ENCODE peak calls at places on chromosomes 4 and X, in five cellular contexts. One of them, this sample, is unnamed.

GRCh38 chr4:102114118-102114630 is 231.1 kb downstream of the SLC39A8 start:
- DNase-seq in K562: no peak
- DNase-seq in HepG2: no peak
- DNase-seq in IMR-90: no peak
- DNase-seq in GM12878: no peak
- DNase-seq in this sample: no peak

GRCh38 chr4:140382732-140383131 is 9.3 kb downstream of the SCOC start:
- DNase-seq in HepG2: peak; percentile 12
- DNase-seq in GM12878: no peak
- DNase-seq in IMR-90: no peak
- DNase-seq in K562: no peak
- DNase-seq in this sample: no peak

GRCh38 chrX:154011376-154012335 is 8.0 kb downstream of the IRAK1 start:
- DNase-seq in GM12878: no peak
- DNase-seq in IMR-90: no peak
- DNase-seq in K562: no peak
- DNase-seq in HepG2: no peak
- DNase-seq in this sample: no peak

GRCh38 chr4:84579410-84579791 is 3.5 kb upstream of the CDS1 start:
- DNase-seq in K562: no peak
- DNase-seq in IMR-90: no peak
- DNase-seq in GM12878: no peak
- DNase-seq in HepG2: no peak
- DNase-seq in this sample: no peak

GRCh38 chr4:19880205-19880604 is 371.5 kb upstream of the SLIT2 start:
- DNase-seq in GM12878: no peak
- DNase-seq in IMR-90: peak; percentile 12
- DNase-seq in HepG2: no peak
- DNase-seq in K562: no peak
- DNase-seq in this sample: no peak

GRCh38 chrX:119677654-119677981 is 15.3 kb downstream of the SEPTIN6 start:
- DNase-seq in HepG2: no peak
- DNase-seq in IMR-90: no peak
- DNase-seq in GM12878: no peak
- DNase-seq in K562: no peak
- DNase-seq in this sample: no peak

GRCh38 chr4:48090621-48091020 is 43.4 kb downstream of the TXK start:
- DNase-seq in K562: no peak
- DNase-seq in GM12878: no peak
- DNase-seq in HepG2: no peak
- DNase-seq in IMR-90: no peak
- DNase-seq in this sample: no peak

GRCh38 chr4:53476232-53477037 is 99.0 kb downstream of the FIP1L1 start:
- DNase-seq in IMR-90: peak; percentile 98
- DNase-seq in HepG2: no peak
- DNase-seq in K562: peak; percentile 8
- DNase-seq in GM12878: no peak
- DNase-seq in this sample: no peak

GRCh38 chrX:11688201-11688600 is 22.5 kb upstream of the ARHGAP6 start:
- DNase-seq in GM12878: no peak
- DNase-seq in IMR-90: no peak
- DNase-seq in HepG2: no peak
- DNase-seq in K562: no peak
- DNase-seq in this sample: no peak

GRCh38 chr4:150078996-150079581 is 844 bp downstream of the DCLK2 start:
- DNase-seq in IMR-90: peak; percentile 40
- DNase-seq in HepG2: no peak
- DNase-seq in GM12878: no peak
- DNase-seq in K562: no peak
- DNase-seq in this sample: peak; percentile 77

GRCh38 chr4:120452006-120452405 is 385.4 kb upstream of the MAD2L1 start:
- DNase-seq in GM12878: no peak
- DNase-seq in HepG2: no peak
- DNase-seq in IMR-90: no peak
- DNase-seq in K562: no peak
- DNase-seq in this sample: no peak
- TF ChIP-seq MXI1 in GM12878: no peak
- TF ChIP-seq MXI1 in HepG2: no peak
- TF ChIP-seq MXI1 in IMR-90: no peak
- TF ChIP-seq MXI1 in K562: no peak
- TF ChIP-seq MXI1 in this sample: no peak

DNA sequence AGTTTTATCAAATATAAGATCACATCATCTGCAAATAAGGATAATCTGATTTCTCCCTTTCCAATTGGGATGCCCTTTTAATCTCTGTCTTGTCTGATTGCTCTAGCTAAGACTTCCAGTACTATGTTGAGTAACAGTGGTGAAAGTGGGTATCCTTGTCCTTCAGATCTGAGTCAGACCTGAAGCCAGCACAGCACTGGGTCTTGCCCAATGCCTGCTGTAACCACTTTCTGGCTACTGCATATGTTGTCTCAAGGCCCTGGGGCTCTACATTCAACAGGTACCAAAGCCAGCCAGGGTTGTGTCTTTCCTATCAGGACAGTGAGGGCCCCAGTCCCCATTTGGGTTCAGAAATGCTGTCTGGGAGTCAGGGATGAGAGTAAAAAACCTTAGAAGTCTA is 90.3 kb downstream of the CYSLTR1 start:
- DNase-seq in GM12878: no peak
- DNase-seq in K562: no peak
- DNase-seq in HepG2: no peak
- DNase-seq in IMR-90: no peak
- DNase-seq in this sample: no peak
- TF ChIP-seq MXI1 in GM12878: no peak
- TF ChIP-seq MXI1 in K562: no peak
- TF ChIP-seq MXI1 in HepG2: no peak
- TF ChIP-seq MXI1 in IMR-90: no peak
- TF ChIP-seq MXI1 in this sample: no peak

GRCh38 chr4:168945291-168945690 is 64.8 kb downstream of the CBR4 start:
- DNase-seq in IMR-90: no peak
- DNase-seq in HepG2: no peak
- DNase-seq in K562: no peak
- DNase-seq in GM12878: no peak
- DNase-seq in this sample: no peak

GRCh38 chr4:168942985-168943384 is 67.1 kb downstream of the CBR4 start:
- DNase-seq in GM12878: no peak
- DNase-seq in HepG2: no peak
- DNase-seq in K562: peak; percentile 17
- DNase-seq in IMR-90: no peak
- DNase-seq in this sample: no peak
- TF ChIP-seq MXI1 in GM12878: no peak
- TF ChIP-seq MXI1 in HepG2: no peak
- TF ChIP-seq MXI1 in K562: no peak
- TF ChIP-seq MXI1 in IMR-90: no peak
- TF ChIP-seq MXI1 in this sample: no peak

GRCh38 chr4:186587416-186588018 is 32.1 kb upstream of the MTNR1A start:
- DNase-seq in GM12878: no peak
- DNase-seq in K562: peak; percentile 79
- DNase-seq in IMR-90: peak; percentile 65
- DNase-seq in HepG2: peak; percentile 48
- DNase-seq in this sample: peak; percentile 62
- TF ChIP-seq MXI1 in GM12878: no peak
- TF ChIP-seq MXI1 in K562: no peak
- TF ChIP-seq MXI1 in IMR-90: no peak
- TF ChIP-seq MXI1 in HepG2: no peak
- TF ChIP-seq MXI1 in this sample: no peak

GRCh38 chrX:20315140-20315539 is 48.4 kb upstream of the RPS6KA3 start:
- DNase-seq in IMR-90: no peak
- DNase-seq in K562: no peak
- DNase-seq in HepG2: no peak
- DNase-seq in GM12878: peak; percentile 36
- DNase-seq in this sample: no peak
- TF ChIP-seq MXI1 in IMR-90: no peak
- TF ChIP-seq MXI1 in K562: no peak
- TF ChIP-seq MXI1 in HepG2: no peak
- TF ChIP-seq MXI1 in GM12878: no peak
- TF ChIP-seq MXI1 in this sample: no peak

DNA sequence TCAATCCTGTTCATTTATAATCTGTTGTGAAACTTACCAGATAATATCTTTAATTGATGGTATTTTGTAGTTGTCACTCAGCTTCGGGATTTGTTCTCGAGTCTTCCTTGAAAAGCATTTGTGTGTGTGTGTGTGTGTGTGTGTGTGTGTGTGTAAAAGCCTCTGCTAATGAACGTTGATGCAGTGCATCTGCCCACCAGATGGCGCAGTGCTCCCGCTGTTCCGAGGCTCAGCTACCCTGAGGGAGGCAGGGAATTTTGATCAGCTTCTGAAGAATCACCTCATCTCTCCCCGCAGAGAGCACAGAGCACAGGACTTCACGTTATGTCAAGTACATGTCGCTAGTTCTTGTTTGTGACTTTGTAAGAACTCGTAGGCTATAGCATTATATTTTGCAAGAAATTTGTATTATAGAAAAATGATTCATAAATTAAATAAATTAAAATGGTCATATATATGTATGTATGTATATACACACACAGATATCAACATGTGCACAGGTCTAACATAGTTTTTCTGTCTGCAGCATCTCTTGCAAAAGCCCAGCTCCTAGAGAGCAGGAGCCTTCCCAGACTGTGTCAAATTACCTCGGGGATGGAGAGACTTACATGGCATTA is 316.7 kb upstream of the IGFBP7 start:
- DNase-seq in HepG2: peak; percentile 35
- DNase-seq in GM12878: no peak
- DNase-seq in IMR-90: peak; percentile 66
- DNase-seq in K562: peak; percentile 73
- DNase-seq in this sample: peak; percentile 66
- TF ChIP-seq MXI1 in HepG2: no peak
- TF ChIP-seq MXI1 in GM12878: no peak
- TF ChIP-seq MXI1 in IMR-90: no peak
- TF ChIP-seq MXI1 in K562: no peak
- TF ChIP-seq MXI1 in this sample: no peak

GRCh38 chrX:30706216-30706775 is 53.1 kb downstream of the GK start:
- DNase-seq in GM12878: no peak
- DNase-seq in IMR-90: no peak
- DNase-seq in HepG2: no peak
- DNase-seq in K562: no peak
- DNase-seq in this sample: no peak

GRCh38 chrX:30702736-30703135 is 49.5 kb downstream of the GK start:
- DNase-seq in IMR-90: peak; percentile 91
- DNase-seq in K562: no peak
- DNase-seq in GM12878: no peak
- DNase-seq in HepG2: no peak
- DNase-seq in this sample: no peak
- TF ChIP-seq MXI1 in IMR-90: no peak
- TF ChIP-seq MXI1 in K562: no peak
- TF ChIP-seq MXI1 in GM12878: no peak
- TF ChIP-seq MXI1 in HepG2: no peak
- TF ChIP-seq MXI1 in this sample: no peak

DNA sequence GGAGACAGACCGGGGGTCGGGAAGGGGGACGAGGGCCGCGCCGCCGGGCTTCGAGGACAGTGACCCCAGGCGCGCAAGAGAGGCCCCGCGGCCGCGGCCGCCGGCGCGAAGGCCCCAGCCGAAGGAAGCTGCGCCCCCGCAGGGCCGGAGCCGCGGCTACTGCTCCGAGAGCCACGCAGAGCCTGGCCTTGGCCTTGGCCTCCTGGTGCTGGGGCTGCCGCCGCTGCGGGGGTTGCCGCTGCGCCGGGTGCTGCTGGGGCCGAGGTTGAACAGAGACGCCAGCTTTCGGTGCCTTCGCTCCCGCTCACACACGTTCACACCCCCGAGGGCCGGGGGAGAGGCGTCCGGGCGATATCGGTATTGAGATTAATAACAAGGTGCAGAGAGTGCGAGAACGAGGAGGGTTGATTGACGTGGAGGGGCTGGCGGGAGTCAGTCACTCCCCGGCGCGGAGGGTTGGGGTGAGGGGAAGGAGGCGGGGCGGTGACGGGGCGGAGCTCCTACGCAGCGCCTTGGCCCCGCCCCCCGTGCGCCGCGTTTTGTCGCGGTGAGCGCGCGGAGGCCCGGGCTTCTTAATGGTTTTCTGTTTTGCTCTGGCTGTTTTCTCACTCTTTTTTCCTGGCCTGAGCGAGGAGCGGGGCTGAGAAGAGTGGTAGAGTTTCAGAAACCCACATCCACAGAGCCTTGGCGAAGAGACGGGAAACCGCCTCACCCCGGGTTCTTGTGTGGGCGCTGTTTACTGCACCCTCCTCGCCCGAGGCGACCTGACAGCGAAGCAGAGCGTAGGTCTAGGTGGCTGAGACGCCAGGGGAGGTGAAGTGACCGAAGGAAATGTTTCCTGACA is 890 bp upstream of the CNOT6L start:
- DNase-seq in HepG2: peak; percentile 52
- DNase-seq in K562: peak; percentile 94
- DNase-seq in IMR-90: peak; percentile 70
- DNase-seq in GM12878: peak; percentile 37
- DNase-seq in this sample: peak; percentile 94
- TF ChIP-seq MXI1 in HepG2: peak; percentile 29
- TF ChIP-seq MXI1 in K562: no peak
- TF ChIP-seq MXI1 in IMR-90: peak; percentile 29
- TF ChIP-seq MXI1 in GM12878: no peak
- TF ChIP-seq MXI1 in this sample: peak; percentile 47

DNA sequence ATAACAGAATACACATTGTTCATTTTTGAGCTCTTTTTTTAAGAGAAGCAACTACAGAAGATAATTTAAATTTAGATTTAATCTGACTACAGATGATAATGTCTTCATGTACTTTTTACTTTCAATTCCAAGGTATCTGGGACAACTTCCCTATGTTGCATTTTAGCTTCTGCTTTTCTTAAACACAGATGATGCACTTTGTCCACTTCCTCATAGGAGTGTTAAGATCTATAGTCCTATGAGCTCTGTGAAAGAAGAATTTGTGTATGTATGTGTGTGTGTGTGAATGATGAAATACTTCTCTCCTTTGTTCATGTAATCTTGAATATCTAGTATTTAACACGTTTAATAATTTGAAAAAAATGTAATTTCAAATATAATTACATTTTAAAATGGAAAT is 5.3 kb upstream of the FHIP1A start:
- DNase-seq in IMR-90: no peak
- DNase-seq in GM12878: no peak
- DNase-seq in HepG2: no peak
- DNase-seq in K562: no peak
- DNase-seq in this sample: no peak
- TF ChIP-seq MXI1 in IMR-90: no peak
- TF ChIP-seq MXI1 in GM12878: no peak
- TF ChIP-seq MXI1 in HepG2: no peak
- TF ChIP-seq MXI1 in K562: no peak
- TF ChIP-seq MXI1 in this sample: no peak

DNA sequence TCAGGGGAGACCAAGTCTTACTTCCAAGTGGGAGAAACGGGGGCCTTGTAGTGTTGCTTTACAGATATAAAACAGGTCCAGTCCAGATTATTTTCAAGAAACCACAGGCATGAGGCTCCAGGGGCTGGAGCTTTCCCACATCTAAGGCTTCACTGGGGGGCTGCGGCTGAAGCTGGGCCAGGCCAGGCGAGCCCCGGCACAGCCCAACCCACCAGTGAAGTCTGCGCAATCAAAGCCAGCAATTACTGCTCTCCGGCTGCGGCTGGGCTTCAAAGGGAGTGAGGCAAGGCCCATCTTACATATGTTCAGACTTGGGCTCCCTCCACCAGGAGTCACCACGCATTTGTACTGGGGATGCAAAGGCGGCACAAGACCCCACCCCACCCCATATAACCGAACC is 61.7 kb downstream of the HADH start:
- DNase-seq in K562: no peak
- DNase-seq in HepG2: no peak
- DNase-seq in GM12878: no peak
- DNase-seq in IMR-90: no peak
- DNase-seq in this sample: no peak
- TF ChIP-seq MXI1 in K562: no peak
- TF ChIP-seq MXI1 in HepG2: no peak
- TF ChIP-seq MXI1 in GM12878: no peak
- TF ChIP-seq MXI1 in IMR-90: no peak
- TF ChIP-seq MXI1 in this sample: no peak